ENCODE peak calls at places on chromosomes 12 and 14, in eight cellular contexts. H is CD8-positive, alpha-beta T cell; E is ovary; P is tibial nerve; Z is uterus; W is GM23248; Q is lung; M is adipocyte. O is an unnamed sample.

GRCh38 chr12:89693639-89694202 is 14.9 kb downstream of the ATP2B1 start:
- DNase-seq in H (no peak), P (no peak), W (no peak), E (no peak), M (peak; percentile 34), Z (no peak), Q (no peak), O (no peak)

GRCh38 chr12:92044435-92044834 is 101.2 kb downstream of the BTG1 start:
- DNase-seq in P (no peak), E (no peak), H (no peak), Q (no peak), Z (no peak), M (no peak), W (no peak), O (no peak)

GRCh38 chr14:21078287-21078686 is 8.2 kb downstream of the ARHGEF40 start:
- DNase-seq in W (no peak), Q (no peak), E (no peak), P (no peak), M (no peak), Z (no peak), H (no peak), O (no peak)

GRCh38 chr12:108565976-108566375 is 3.6 kb downstream of the ISCU start:
- DNase-seq in W (peak; percentile 94), E (peak; percentile 52), Q (peak; percentile 79), H (peak; percentile 74), P (no peak), Z (peak; percentile 40), M (peak; percentile 62), O (peak; percentile 88)

GRCh38 chr12:88952543-88952942 is 372.3 kb upstream of the KITLG start:
- DNase-seq in H (no peak), W (peak; percentile 47), M (peak; percentile 29), E (no peak), P (no peak), Q (no peak), Z (no peak), O (no peak)

GRCh38 chr12:57151741-57152407 is 4.5 kb upstream of the LRP1-AS start:
- DNase-seq in P (peak; percentile 69), W (peak; percentile 91), Q (no peak), E (peak; percentile 85), Z (peak; percentile 83), H (no peak), M (peak; percentile 89), O (no peak)

GRCh38 chr14:35402323-35403084 is 2.0 kb downstream of the NFKBIA start:
- DNase-seq in P (peak; percentile 24), Q (no peak), M (no peak), E (no peak), Z (no peak), W (peak; percentile 50), H (peak; percentile 56), O (peak; percentile 73)

GRCh38 chr14:45091696-45092095 is 7.8 kb downstream of the PRPF39 start:
- DNase-seq in M (peak; percentile 34), W (peak; percentile 56), Q (no peak), Z (no peak), E (no peak), P (no peak), H (no peak), O (no peak)

GRCh38 chr12:104288635-104289258 is 14.8 kb upstream of the EID3 start:
- DNase-seq in Z (peak; percentile 81), W (peak; percentile 88), H (peak; percentile 87), Q (peak; percentile 84), P (peak; percentile 61), M (peak; percentile 72), E (peak; percentile 82), O (peak; percentile 87)

GRCh38 chr14:102663031-102663430 is 70.6 kb downstream of the RCOR1 start:
- DNase-seq in E (no peak), Q (no peak), Z (no peak), H (no peak), P (no peak), W (no peak), M (no peak), O (no peak)

GRCh38 chr14:27372771-27373170 is 774.9 kb upstream of the NOVA1 start:
- DNase-seq in Z (no peak), P (no peak), Q (no peak), E (no peak), W (no peak), M (no peak), H (no peak), O (no peak)

GRCh38 chr12:108525681-108526080 is 10.6 kb downstream of the FICD start:
- DNase-seq in W (peak; percentile 89), Z (no peak), P (no peak), Q (no peak), E (no peak), M (no peak), H (no peak), O (no peak)

GRCh38 chr12:4762773-4763172 is 42.6 kb downstream of the GALNT8 start:
- DNase-seq in W (no peak), Z (no peak), M (no peak), Q (no peak), P (no peak), H (no peak), E (no peak), O (no peak)
- H3K4me1 ChIP-seq in W (no peaks in the 10 kb centered on the region), Z (no peaks in the 10 kb centered on the region), M (no peaks in the 10 kb centered on the region), Q (no peaks in the 10 kb centered on the region), P (no peaks in the 10 kb centered on the region), H (no peaks in the 10 kb centered on the region), E (peaks cover 2% of the 10 kb centered on the region), O (no peaks in the 10 kb centered on the region)

GRCh38 chr12:47218191-47218654 is 138.5 kb upstream of the AMIGO2 start:
- DNase-seq in W (no peak), Q (no peak), E (no peak), M (no peak), P (no peak), H (peak; percentile 66), Z (no peak), O (no peak)

GRCh38 chr12:47214771-47215170 is 135.0 kb upstream of the AMIGO2 start:
- DNase-seq in M (no peak), E (no peak), P (no peak), W (no peak), H (no peak), Z (no peak), Q (no peak), O (no peak)

GRCh38 chr12:47219243-47219642 is 139.5 kb upstream of the AMIGO2 start:
- DNase-seq in P (no peak), M (peak; percentile 20), E (no peak), H (no peak), Z (no peak), W (peak; percentile 62), Q (no peak), O (no peak)

GRCh38 chr12:47214001-47214619 is 134.4 kb upstream of the AMIGO2 start:
- DNase-seq in Q (no peak), P (no peak), W (no peak), E (no peak), H (no peak), M (no peak), Z (no peak), O (no peak)

DNA sequence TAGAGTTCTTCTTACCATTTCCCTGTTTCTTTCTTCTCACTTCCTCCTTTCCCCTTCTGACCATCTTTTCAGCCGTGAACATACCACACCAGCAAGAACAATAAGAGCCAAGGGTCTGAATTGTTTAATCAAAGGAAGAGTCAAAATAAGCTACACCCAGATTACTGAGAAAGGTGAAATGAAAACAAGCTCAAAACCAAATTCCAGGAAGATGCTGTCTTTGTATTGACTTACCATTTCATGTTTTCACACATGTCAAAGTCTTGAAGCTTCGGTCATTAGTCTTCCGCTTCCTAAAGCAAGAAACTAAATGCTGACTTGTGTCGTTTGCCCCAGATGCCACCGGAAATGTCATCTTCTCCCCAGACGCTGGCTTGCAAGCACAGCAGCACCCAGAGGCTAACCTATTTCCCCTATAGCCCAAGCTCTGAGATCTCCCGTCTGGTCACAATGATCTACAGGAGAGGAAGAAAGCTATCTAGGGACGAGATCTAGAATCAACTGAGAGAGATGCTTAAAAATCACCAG is 136.5 kb upstream of the AMIGO2 start:
- DNase-seq in H (peak; percentile 75), M (no peak), Z (no peak), P (peak; percentile 23), Q (peak; percentile 45), E (no peak), W (no peak), O (peak; percentile 77)
- H3K4me3 ChIP-seq in H (peak overlapping the region; percentile 80), M (no peak overlapping the region), Z (no peak overlapping the region), P (no peak overlapping the region), Q (no peak overlapping the region), E (no peak overlapping the region), W (no peak overlapping the region), O (no peak overlapping the region)

GRCh38 chr14:77186911-77187648 is 5.5 kb downstream of the TMEM63C start:
- DNase-seq in H (no peak), M (no peak), P (no peak), W (peak; percentile 54), Q (no peak), E (no peak), Z (no peak), O (no peak)

GRCh38 chr14:77190977-77191376 is 9.4 kb downstream of the TMEM63C start:
- DNase-seq in M (no peak), W (no peak), Z (no peak), P (no peak), Q (no peak), E (no peak), H (no peak), O (no peak)

GRCh38 chr14:77187649-77188012 is 6.0 kb downstream of the TMEM63C start:
- DNase-seq in E (no peak), Q (no peak), P (no peak), Z (no peak), M (no peak), W (no peak), H (no peak), O (no peak)

GRCh38 chr14:77185093-77185465 is 3.5 kb downstream of the TMEM63C start:
- DNase-seq in E (no peak), Q (no peak), H (no peak), M (no peak), Z (no peak), P (no peak), W (no peak), O (no peak)

GRCh38 chr14:77189479-77189878 is 7.9 kb downstream of the TMEM63C start:
- DNase-seq in Q (no peak), H (no peak), E (no peak), M (no peak), W (no peak), P (no peak), Z (no peak), O (no peak)
- H3K27me3 ChIP-seq in Q (no peaks in the 10 kb centered on the region), H (no peaks in the 10 kb centered on the region), E (no peaks in the 10 kb centered on the region), M (peaks cover 45% of the 10 kb centered on the region), W (peaks cover 40% of the 10 kb centered on the region), P (peaks cover 3% of the 10 kb centered on the region), Z (no peaks in the 10 kb centered on the region), O (no peaks in the 10 kb centered on the region)

GRCh38 chr14:73774244-73774575 is 60.0 kb upstream of the PNMA1 start:
- DNase-seq in W (no peak), E (no peak), H (no peak), M (no peak), Z (no peak), P (no peak), Q (no peak), O (no peak)

GRCh38 chr14:73771848-73772705 is 57.9 kb upstream of the PNMA1 start:
- DNase-seq in Z (peak; percentile 76), E (peak; percentile 75), Q (no peak), H (peak; percentile 74), W (peak; percentile 54), P (no peak), M (peak; percentile 63), O (peak; percentile 76)

GRCh38 chr14:73774671-73775070 is 60.5 kb upstream of the PNMA1 start:
- DNase-seq in Q (no peak), W (no peak), E (no peak), H (no peak), Z (no peak), P (no peak), M (no peak), O (no peak)

GRCh38 chr14:73775339-73776193 is 61.4 kb upstream of the PNMA1 start:
- DNase-seq in E (no peak), P (no peak), Z (peak; percentile 18), H (no peak), Q (no peak), W (no peak), M (no peak), O (peak; percentile 70)

GRCh38 chr14:73773441-73774243 is 59.5 kb upstream of the PNMA1 start:
- DNase-seq in W (no peak), Q (no peak), P (no peak), Z (no peak), M (no peak), E (no peak), H (no peak), O (no peak)
- H3K4me1 ChIP-seq in W (peaks cover 10% of the 10 kb centered on the region), Q (peaks cover 24% of the 10 kb centered on the region), P (peaks cover 97% of the 10 kb centered on the region), Z (peaks cover 16% of the 10 kb centered on the region), M (peaks cover 33% of the 10 kb centered on the region), E (peaks cover 38% of the 10 kb centered on the region), H (peaks cover 82% of the 10 kb centered on the region), O (peaks cover 5% of the 10 kb centered on the region)